ENCODE peak calls at places on chromosomes 5 and 9, in seven cellular contexts. One of them, this sample, is unnamed.
A peak's percentile ranks its signal among the peaks of the same experiment; 100 is the strongest.

GRCh38 chr5:173235499-173236394 is 741 bp upstream of the NKX2-5 start:
- DNase-seq in IMR-90: no peak
- DNase-seq in neuronal stem cell: no peak
- DNase-seq in H9: peak; percentile 64
- DNase-seq in mesendoderm: peak; percentile 27
- DNase-seq in trophoblast cell: no peak
- DNase-seq in H1: no peak
- DNase-seq in this sample: peak; percentile 37

GRCh38 chr5:133538718-133539117 is 73.6 kb downstream of the FSTL4 start:
- DNase-seq in IMR-90: no peak
- DNase-seq in neuronal stem cell: no peak
- DNase-seq in H9: no peak
- DNase-seq in mesendoderm: no peak
- DNase-seq in trophoblast cell: no peak
- DNase-seq in H1: no peak
- DNase-seq in this sample: no peak

GRCh38 chr5:116411101-116411571 is 163.5 kb downstream of the SEMA6A start:
- DNase-seq in IMR-90: no peak
- DNase-seq in neuronal stem cell: no peak
- DNase-seq in H9: no peak
- DNase-seq in mesendoderm: no peak
- DNase-seq in trophoblast cell: no peak
- DNase-seq in H1: no peak
- DNase-seq in this sample: no peak

GRCh38 chr5:157816682-157817268 is 42.2 kb downstream of the CLINT1 start:
- DNase-seq in IMR-90: peak; percentile 29
- DNase-seq in neuronal stem cell: no peak
- DNase-seq in H9: no peak
- DNase-seq in mesendoderm: no peak
- DNase-seq in trophoblast cell: peak; percentile 61
- DNase-seq in H1: no peak
- DNase-seq in this sample: peak; percentile 17

GRCh38 chr5:1750469-1750868 is 49.2 kb downstream of the MRPL36 start:
- DNase-seq in IMR-90: no peak
- DNase-seq in neuronal stem cell: no peak
- DNase-seq in H9: peak; percentile 12
- DNase-seq in mesendoderm: no peak
- DNase-seq in trophoblast cell: no peak
- DNase-seq in H1: peak; percentile 31
- DNase-seq in this sample: no peak

GRCh38 chr5:120803282-120803681 is 339.2 kb downstream of the PRR16 start:
- DNase-seq in IMR-90: peak; percentile 54
- DNase-seq in neuronal stem cell: no peak
- DNase-seq in H9: no peak
- DNase-seq in mesendoderm: peak; percentile 11
- DNase-seq in trophoblast cell: peak; percentile 45
- DNase-seq in H1: no peak
- DNase-seq in this sample: peak; percentile 30

GRCh38 chr5:6570530-6570929 is 62.3 kb downstream of the NSUN2 start:
- DNase-seq in IMR-90: no peak
- DNase-seq in neuronal stem cell: no peak
- DNase-seq in H9: no peak
- DNase-seq in mesendoderm: no peak
- DNase-seq in trophoblast cell: no peak
- DNase-seq in H1: no peak
- DNase-seq in this sample: no peak

GRCh38 chr9:80678906-80679305 is 1010.4 kb downstream of the TLE1 start:
- DNase-seq in IMR-90: no peak
- DNase-seq in neuronal stem cell: no peak
- DNase-seq in H9: no peak
- DNase-seq in mesendoderm: no peak
- DNase-seq in trophoblast cell: no peak
- DNase-seq in H1: no peak
- DNase-seq in this sample: no peak

GRCh38 chr9:90970603-90971002 is 169.0 kb downstream of the SYK start:
- DNase-seq in IMR-90: peak; percentile 49
- DNase-seq in neuronal stem cell: no peak
- DNase-seq in H9: no peak
- DNase-seq in mesendoderm: no peak
- DNase-seq in trophoblast cell: peak; percentile 50
- DNase-seq in H1: no peak
- DNase-seq in this sample: no peak

GRCh38 chr9:14895806-14896205 is 14.4 kb downstream of the FREM1 start:
- DNase-seq in IMR-90: peak; percentile 3
- DNase-seq in neuronal stem cell: no peak
- DNase-seq in H9: no peak
- DNase-seq in mesendoderm: peak; percentile 58
- DNase-seq in trophoblast cell: peak; percentile 71
- DNase-seq in H1: no peak
- DNase-seq in this sample: peak; percentile 45

GRCh38 chr9:15231788-15232635 is 75.0 kb downstream of the TTC39B start:
- DNase-seq in IMR-90: no peak
- DNase-seq in neuronal stem cell: no peak
- DNase-seq in H9: peak; percentile 64
- DNase-seq in mesendoderm: peak; percentile 82
- DNase-seq in trophoblast cell: peak; percentile 58
- DNase-seq in H1: peak; percentile 51
- DNase-seq in this sample: peak; percentile 34

GRCh38 chr5:143436871-143437270 is 33.4 kb upstream of the NR3C1 start:
- DNase-seq in IMR-90: peak; percentile 7
- DNase-seq in neuronal stem cell: no peak
- DNase-seq in H9: no peak
- DNase-seq in mesendoderm: no peak
- DNase-seq in trophoblast cell: no peak
- DNase-seq in H1: no peak
- DNase-seq in this sample: no peak

GRCh38 chr5:148615644-148616283 is 38.6 kb downstream of the HTR4 start:
- DNase-seq in IMR-90: peak; percentile 11
- DNase-seq in neuronal stem cell: no peak
- DNase-seq in H9: no peak
- DNase-seq in mesendoderm: no peak
- DNase-seq in trophoblast cell: no peak
- DNase-seq in H1: no peak
- DNase-seq in this sample: no peak

GRCh38 chr5:157108961-157109360 is at the start of gene HAVCR2:
- DNase-seq in IMR-90: no peak
- DNase-seq in neuronal stem cell: no peak
- DNase-seq in H9: no peak
- DNase-seq in mesendoderm: no peak
- DNase-seq in trophoblast cell: peak; percentile 12
- DNase-seq in H1: no peak
- DNase-seq in this sample: no peak

GRCh38 chr9:137827908-137828526 is 49.6 kb upstream of the CACNA1B start:
- DNase-seq in IMR-90: no peak
- DNase-seq in neuronal stem cell: no peak
- DNase-seq in H9: no peak
- DNase-seq in mesendoderm: no peak
- DNase-seq in trophoblast cell: no peak
- DNase-seq in H1: no peak
- DNase-seq in this sample: no peak

GRCh38 chr9:111661802-111662491 is 542 bp downstream of the GNG10 start:
- DNase-seq in IMR-90: peak; percentile 13
- DNase-seq in neuronal stem cell: peak; percentile 65
- DNase-seq in H9: peak; percentile 48
- DNase-seq in mesendoderm: peak; percentile 68
- DNase-seq in trophoblast cell: peak; percentile 75
- DNase-seq in H1: peak; percentile 67
- DNase-seq in this sample: peak; percentile 62

GRCh38 chr5:65924366-65925093 is 1.8 kb upstream of the ERBIN start:
- DNase-seq in IMR-90: no peak
- DNase-seq in neuronal stem cell: no peak
- DNase-seq in H9: no peak
- DNase-seq in mesendoderm: peak; percentile 11
- DNase-seq in trophoblast cell: no peak
- DNase-seq in H1: no peak
- DNase-seq in this sample: no peak

GRCh38 chr5:16992006-16992405 is 55.9 kb upstream of the MYO10 start:
- DNase-seq in IMR-90: peak; percentile 71
- DNase-seq in neuronal stem cell: no peak
- DNase-seq in H9: no peak
- DNase-seq in mesendoderm: no peak
- DNase-seq in trophoblast cell: no peak
- DNase-seq in H1: no peak
- DNase-seq in this sample: peak; percentile 61

GRCh38 chr5:74382864-74383618 is 257.5 kb downstream of the ENC1 start:
- DNase-seq in IMR-90: peak; percentile 54
- DNase-seq in neuronal stem cell: no peak
- DNase-seq in H9: no peak
- DNase-seq in mesendoderm: peak; percentile 50
- DNase-seq in trophoblast cell: peak; percentile 94
- DNase-seq in H1: no peak
- DNase-seq in this sample: peak; percentile 80

GRCh38 chr9:76529667-76530066 is 70.7 kb downstream of the GCNT1 start:
- DNase-seq in IMR-90: no peak
- DNase-seq in neuronal stem cell: no peak
- DNase-seq in H9: no peak
- DNase-seq in mesendoderm: no peak
- DNase-seq in trophoblast cell: no peak
- DNase-seq in H1: no peak
- DNase-seq in this sample: no peak

GRCh38 chr5:66207800-66208561 is 63.9 kb downstream of the SREK1 start:
- DNase-seq in IMR-90: no peak
- DNase-seq in neuronal stem cell: no peak
- DNase-seq in H9: no peak
- DNase-seq in mesendoderm: peak; percentile 23
- DNase-seq in trophoblast cell: peak; percentile 68
- DNase-seq in H1: no peak
- DNase-seq in this sample: no peak

GRCh38 chr5:38650540-38651275 is 94.3 kb upstream of the LIFR start:
- DNase-seq in IMR-90: peak; percentile 20
- DNase-seq in neuronal stem cell: no peak
- DNase-seq in H9: peak; percentile 34
- DNase-seq in mesendoderm: no peak
- DNase-seq in trophoblast cell: peak; percentile 40
- DNase-seq in H1: no peak
- DNase-seq in this sample: peak; percentile 58

GRCh38 chr9:109017061-109017460 is 3.8 kb upstream of the CTNNAL1 start:
- DNase-seq in IMR-90: peak; percentile 56
- DNase-seq in neuronal stem cell: no peak
- DNase-seq in H9: no peak
- DNase-seq in mesendoderm: no peak
- DNase-seq in trophoblast cell: no peak
- DNase-seq in H1: no peak
- DNase-seq in this sample: peak; percentile 42

GRCh38 chr5:119473241-119473640 is 20.9 kb downstream of the HSD17B4 start:
- DNase-seq in IMR-90: no peak
- DNase-seq in neuronal stem cell: no peak
- DNase-seq in H9: no peak
- DNase-seq in mesendoderm: no peak
- DNase-seq in trophoblast cell: no peak
- DNase-seq in H1: no peak
- DNase-seq in this sample: no peak

GRCh38 chr9:36781532-36781931 is 208.8 kb downstream of the MELK start:
- DNase-seq in IMR-90: peak; percentile 8
- DNase-seq in neuronal stem cell: no peak
- DNase-seq in H9: no peak
- DNase-seq in mesendoderm: no peak
- DNase-seq in trophoblast cell: peak; percentile 52
- DNase-seq in H1: no peak
- DNase-seq in this sample: no peak

GRCh38 chr5:179346401-179346800 is 1.1 kb upstream of the ADAMTS2 start:
- DNase-seq in IMR-90: no peak
- DNase-seq in neuronal stem cell: no peak
- DNase-seq in H9: no peak
- DNase-seq in mesendoderm: no peak
- DNase-seq in trophoblast cell: no peak
- DNase-seq in H1: no peak
- DNase-seq in this sample: peak; percentile 36

GRCh38 chr5:178117911-178118310 is 4.6 kb downstream of the N4BP3 start:
- DNase-seq in IMR-90: no peak
- DNase-seq in neuronal stem cell: no peak
- DNase-seq in H9: no peak
- DNase-seq in mesendoderm: no peak
- DNase-seq in trophoblast cell: no peak
- DNase-seq in H1: no peak
- DNase-seq in this sample: no peak

GRCh38 chr5:108726446-108727091 is 21.1 kb upstream of the FER start:
- DNase-seq in IMR-90: peak; percentile 29
- DNase-seq in neuronal stem cell: no peak
- DNase-seq in H9: no peak
- DNase-seq in mesendoderm: no peak
- DNase-seq in trophoblast cell: peak; percentile 81
- DNase-seq in H1: no peak
- DNase-seq in this sample: no peak

GRCh38 chr5:86664173-86664572 is 46.4 kb downstream of the COX7C start:
- DNase-seq in IMR-90: no peak
- DNase-seq in neuronal stem cell: no peak
- DNase-seq in H9: no peak
- DNase-seq in mesendoderm: no peak
- DNase-seq in trophoblast cell: no peak
- DNase-seq in H1: no peak
- DNase-seq in this sample: no peak
- H3K4ac ChIP-seq in IMR-90: no peak overlapping the region
- H3K4ac ChIP-seq in neuronal stem cell: no peak overlapping the region
- H3K4ac ChIP-seq in H9: no peak overlapping the region
- H3K4ac ChIP-seq in mesendoderm: no peak overlapping the region
- H3K4ac ChIP-seq in trophoblast cell: no peak overlapping the region
- H3K4ac ChIP-seq in H1: no peak overlapping the region
- H3K4ac ChIP-seq in this sample: no peak overlapping the region

GRCh38 chr5:42498000-42498399 is 74.8 kb downstream of the GHR start:
- DNase-seq in IMR-90: no peak
- DNase-seq in neuronal stem cell: no peak
- DNase-seq in H9: no peak
- DNase-seq in mesendoderm: no peak
- DNase-seq in trophoblast cell: no peak
- DNase-seq in H1: no peak
- DNase-seq in this sample: no peak
- H3K4ac ChIP-seq in IMR-90: no peak overlapping the region
- H3K4ac ChIP-seq in neuronal stem cell: no peak overlapping the region
- H3K4ac ChIP-seq in H9: no peak overlapping the region
- H3K4ac ChIP-seq in mesendoderm: no peak overlapping the region
- H3K4ac ChIP-seq in trophoblast cell: no peak overlapping the region
- H3K4ac ChIP-seq in H1: no peak overlapping the region
- H3K4ac ChIP-seq in this sample: no peak overlapping the region

GRCh38 chr9:132595319-132595718 is 12.9 kb downstream of the BARHL1 start:
- DNase-seq in IMR-90: no peak
- DNase-seq in neuronal stem cell: no peak
- DNase-seq in H9: no peak
- DNase-seq in mesendoderm: no peak
- DNase-seq in trophoblast cell: no peak
- DNase-seq in H1: no peak
- DNase-seq in this sample: no peak
- H3K4ac ChIP-seq in IMR-90: no peak overlapping the region
- H3K4ac ChIP-seq in neuronal stem cell: no peak overlapping the region
- H3K4ac ChIP-seq in H9: no peak overlapping the region
- H3K4ac ChIP-seq in mesendoderm: no peak overlapping the region
- H3K4ac ChIP-seq in trophoblast cell: no peak overlapping the region
- H3K4ac ChIP-seq in H1: no peak overlapping the region
- H3K4ac ChIP-seq in this sample: no peak overlapping the region

GRCh38 chr9:129585352-129585751 is 35.5 kb downstream of the C9orf50 start:
- DNase-seq in IMR-90: no peak
- DNase-seq in neuronal stem cell: no peak
- DNase-seq in H9: no peak
- DNase-seq in mesendoderm: no peak
- DNase-seq in trophoblast cell: no peak
- DNase-seq in H1: no peak
- DNase-seq in this sample: no peak
- H3K4ac ChIP-seq in IMR-90: no peak overlapping the region
- H3K4ac ChIP-seq in neuronal stem cell: no peak overlapping the region
- H3K4ac ChIP-seq in H9: no peak overlapping the region
- H3K4ac ChIP-seq in mesendoderm: no peak overlapping the region
- H3K4ac ChIP-seq in trophoblast cell: no peak overlapping the region
- H3K4ac ChIP-seq in H1: no peak overlapping the region
- H3K4ac ChIP-seq in this sample: no peak overlapping the region

GRCh38 chr5:137995747-137996123 is 37.1 kb downstream of the FAM13B start:
- DNase-seq in IMR-90: no peak
- DNase-seq in neuronal stem cell: no peak
- DNase-seq in H9: no peak
- DNase-seq in mesendoderm: no peak
- DNase-seq in trophoblast cell: peak; percentile 40
- DNase-seq in H1: no peak
- DNase-seq in this sample: peak; percentile 7
- H3K4ac ChIP-seq in IMR-90: no peak overlapping the region
- H3K4ac ChIP-seq in neuronal stem cell: no peak overlapping the region
- H3K4ac ChIP-seq in H9: no peak overlapping the region
- H3K4ac ChIP-seq in mesendoderm: no peak overlapping the region
- H3K4ac ChIP-seq in trophoblast cell: no peak overlapping the region
- H3K4ac ChIP-seq in H1: no peak overlapping the region
- H3K4ac ChIP-seq in this sample: no peak overlapping the region